ENCODE peak calls at places on chromosome 21, in four cellular contexts. One of them, this sample, is unnamed.

GRCh38 chr21:28615276-28615675 is 377.4 kb downstream of the LTN1 start:
- DNase-seq in H1: no peak
- DNase-seq in HepG2: no peak
- DNase-seq in K562: no peak
- DNase-seq in this sample: no peak

GRCh38 chr21:35051287-35051818 is 2.3 kb upstream of the RUNX1 start:
- DNase-seq in K562: peak; percentile 82
- DNase-seq in HepG2: peak; percentile 82
- DNase-seq in H1: peak; percentile 58
- DNase-seq in this sample: peak; percentile 72

GRCh38 chr21:37367301-37367757 is 756 bp downstream of the DYRK1A start:
- DNase-seq in HepG2: no peak
- DNase-seq in H1: no peak
- DNase-seq in K562: no peak
- DNase-seq in this sample: no peak

GRCh38 chr21:19031956-19032355 is 628.4 kb upstream of the TMPRSS15 start:
- DNase-seq in HepG2: no peak
- DNase-seq in H1: no peak
- DNase-seq in K562: no peak
- DNase-seq in this sample: no peak

GRCh38 chr21:34201001-34201400 is 127.6 kb downstream of the MRPS6 start:
- DNase-seq in H1: no peak
- DNase-seq in K562: no peak
- DNase-seq in HepG2: no peak
- DNase-seq in this sample: no peak

GRCh38 chr21:24895885-24896734 is 711.2 kb downstream of the MRPL39 start:
- DNase-seq in K562: no peak
- DNase-seq in H1: no peak
- DNase-seq in HepG2: no peak
- DNase-seq in this sample: no peak

GRCh38 chr21:27047331-27048314 is 80.7 kb upstream of the ADAMTS5 start:
- DNase-seq in H1: no peak
- DNase-seq in HepG2: no peak
- DNase-seq in K562: no peak
- DNase-seq in this sample: no peak

GRCh38 chr21:25578070-25578961 is 29.0 kb downstream of the MRPL39 start:
- DNase-seq in HepG2: peak; percentile 6
- DNase-seq in K562: no peak
- DNase-seq in H1: no peak
- DNase-seq in this sample: no peak

GRCh38 chr21:34223376-34223775 is 140.4 kb upstream of the KCNE2 start:
- DNase-seq in H1: no peak
- DNase-seq in HepG2: no peak
- DNase-seq in K562: no peak
- DNase-seq in this sample: no peak

GRCh38 chr21:25426580-25426979 is 180.7 kb downstream of the MRPL39 start:
- DNase-seq in K562: no peak
- DNase-seq in HepG2: no peak
- DNase-seq in H1: no peak
- DNase-seq in this sample: no peak

GRCh38 chr21:26909972-26910371 is 56.9 kb downstream of the ADAMTS5 start:
- DNase-seq in HepG2: no peak
- DNase-seq in K562: no peak
- DNase-seq in H1: peak; percentile 25
- DNase-seq in this sample: no peak

GRCh38 chr21:40041446-40041845 is 174.2 kb downstream of the PCP4 start:
- DNase-seq in HepG2: no peak
- DNase-seq in H1: no peak
- DNase-seq in K562: no peak
- DNase-seq in this sample: no peak

GRCh38 chr21:46205121-46205520 is 20.9 kb upstream of the SPATC1L start:
- DNase-seq in K562: no peak
- DNase-seq in HepG2: no peak
- DNase-seq in H1: no peak
- DNase-seq in this sample: no peak

GRCh38 chr21:35932232-35932911 is 128.0 kb downstream of the SETD4 start:
- DNase-seq in HepG2: no peak
- DNase-seq in K562: no peak
- DNase-seq in H1: no peak
- DNase-seq in this sample: peak; percentile 95

GRCh38 chr21:30839304-30839703 is 9.7 kb upstream of the KRTAP7-1 start:
- DNase-seq in H1: peak; percentile 29
- DNase-seq in HepG2: peak; percentile 2
- DNase-seq in K562: peak; percentile 22
- DNase-seq in this sample: no peak

GRCh38 chr21:34548782-34549376 is 36.9 kb upstream of the KCNE1 start:
- DNase-seq in H1: no peak
- DNase-seq in HepG2: no peak
- DNase-seq in K562: no peak
- DNase-seq in this sample: no peak

GRCh38 chr21:29332461-29333354 is 34.0 kb downstream of the BACH1 start:
- DNase-seq in H1: no peak
- DNase-seq in K562: no peak
- DNase-seq in HepG2: no peak
- DNase-seq in this sample: peak; percentile 21

GRCh38 chr21:20729376-20729775 is 268.8 kb upstream of the NCAM2 start:
- DNase-seq in HepG2: no peak
- DNase-seq in H1: no peak
- DNase-seq in K562: no peak
- DNase-seq in this sample: no peak

GRCh38 chr21:46008893-46009635 is 27.5 kb downstream of the COL6A1 start:
- DNase-seq in H1: no peak
- DNase-seq in K562: no peak
- DNase-seq in HepG2: no peak
- DNase-seq in this sample: no peak

GRCh38 chr21:36120304-36120902 is 14.5 kb upstream of the CBR3 start:
- DNase-seq in K562: no peak
- DNase-seq in H1: no peak
- DNase-seq in HepG2: no peak
- DNase-seq in this sample: no peak

GRCh38 chr21:43204638-43205037 is 35.8 kb downstream of the CRYAA start:
- DNase-seq in K562: no peak
- DNase-seq in HepG2: no peak
- DNase-seq in H1: no peak
- DNase-seq in this sample: no peak

GRCh38 chr21:36854391-36854790 is 112.1 kb downstream of the HLCS start:
- DNase-seq in H1: peak; percentile 29
- DNase-seq in HepG2: peak; percentile 52
- DNase-seq in K562: peak; percentile 72
- DNase-seq in this sample: peak; percentile 47

GRCh38 chr21:37074195-37074510 is 1.1 kb downstream of the TTC3 start:
- DNase-seq in HepG2: no peak
- DNase-seq in K562: no peak
- DNase-seq in H1: no peak
- DNase-seq in this sample: no peak

GRCh38 chr21:20779321-20779720 is 218.9 kb upstream of the NCAM2 start:
- DNase-seq in H1: no peak
- DNase-seq in HepG2: no peak
- DNase-seq in K562: no peak
- DNase-seq in this sample: no peak

GRCh38 chr21:31364265-31364945 is 20.3 kb upstream of the TIAM1 start:
- DNase-seq in H1: no peak
- DNase-seq in HepG2: no peak
- DNase-seq in K562: no peak
- DNase-seq in this sample: no peak

GRCh38 chr21:9837946-9838801 is 683.2 kb upstream of the TPTE start:
- DNase-seq in K562: peak; percentile 44
- DNase-seq in H1: no peak
- DNase-seq in HepG2: no peak
- DNase-seq in this sample: no peak

GRCh38 chr21:25708467-25709065 is 26.1 kb downstream of the ATP5PF start:
- DNase-seq in K562: peak; percentile 60
- DNase-seq in H1: no peak
- DNase-seq in HepG2: peak; percentile 18
- DNase-seq in this sample: peak; percentile 56

GRCh38 chr21:15291621-15292266 is 226.9 kb upstream of the NRIP1 start:
- DNase-seq in HepG2: peak; percentile 34
- DNase-seq in H1: no peak
- DNase-seq in K562: no peak
- DNase-seq in this sample: no peak

GRCh38 chr21:15289896-15290841 is 225.4 kb upstream of the NRIP1 start:
- DNase-seq in H1: no peak
- DNase-seq in HepG2: peak; percentile 22
- DNase-seq in K562: peak; percentile 39
- DNase-seq in this sample: no peak

GRCh38 chr21:15293251-15293650 is 228.5 kb upstream of the NRIP1 start:
- DNase-seq in K562: no peak
- DNase-seq in HepG2: peak; percentile 30
- DNase-seq in H1: no peak
- DNase-seq in this sample: peak; percentile 68

GRCh38 chr21:15285567-15285966 is 220.8 kb upstream of the NRIP1 start:
- DNase-seq in K562: no peak
- DNase-seq in H1: no peak
- DNase-seq in HepG2: no peak
- DNase-seq in this sample: no peak

GRCh38 chr21:15289246-15289645 is 224.4 kb upstream of the NRIP1 start:
- DNase-seq in K562: no peak
- DNase-seq in H1: no peak
- DNase-seq in HepG2: no peak
- DNase-seq in this sample: no peak
- TF ChIP-seq JUN in K562: no peak
- TF ChIP-seq JUN in H1: no peak
- TF ChIP-seq JUN in HepG2: no peak
- TF ChIP-seq JUN in this sample: no peak

GRCh38 chr21:41784456-41785102 is 17.7 kb upstream of the RIPK4 start:
- DNase-seq in H1: no peak
- DNase-seq in K562: no peak
- DNase-seq in HepG2: no peak
- DNase-seq in this sample: no peak
- H3K27ac ChIP-seq in H1: no peak overlapping the region
- H3K27ac ChIP-seq in K562: no peak overlapping the region
- H3K27ac ChIP-seq in HepG2: no peak overlapping the region
- H3K27ac ChIP-seq in this sample: no peak overlapping the region

DNA sequence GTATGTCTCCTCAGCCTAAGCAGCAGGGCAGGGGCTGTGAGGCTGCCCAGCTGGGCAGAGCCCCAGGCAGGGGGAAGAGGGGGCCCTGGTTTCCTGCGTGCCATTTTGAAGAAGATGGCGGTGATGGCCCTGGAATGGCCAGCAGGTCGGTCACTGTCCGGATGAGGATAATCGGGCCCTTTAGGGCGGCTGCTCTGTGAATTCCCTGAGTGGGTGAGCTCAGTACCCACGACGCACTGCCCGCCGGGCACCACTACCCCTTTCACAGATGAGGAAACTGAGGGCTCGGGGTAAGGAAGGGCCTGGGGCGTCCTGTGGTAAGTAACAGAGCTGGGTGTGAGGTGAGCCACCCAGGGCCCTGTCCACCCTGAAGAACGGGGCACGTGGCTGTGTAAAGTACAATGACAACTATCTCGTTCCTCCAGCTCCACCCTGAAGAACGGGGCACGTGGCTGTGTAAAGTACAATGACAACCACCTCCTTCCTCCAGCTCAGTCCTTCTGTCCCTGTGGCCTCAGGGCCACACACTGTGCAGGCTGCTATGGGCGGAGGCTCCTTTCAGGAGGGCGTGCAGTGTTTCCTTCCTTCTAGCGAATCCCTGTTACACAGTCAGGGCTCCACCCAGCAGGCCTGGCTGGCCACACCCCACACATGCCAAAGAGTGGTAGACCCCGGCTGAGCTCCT is 23.2 kb downstream of the ITGB2 start:
- DNase-seq in K562: peak; percentile 50
- DNase-seq in HepG2: no peak
- DNase-seq in H1: no peak
- DNase-seq in this sample: no peak
- H3K79me2 ChIP-seq in K562: no peaks in the 10 kb centered on the region
- H3K79me2 ChIP-seq in HepG2: no peaks in the 10 kb centered on the region
- H3K79me2 ChIP-seq in H1: no peaks in the 10 kb centered on the region
- H3K79me2 ChIP-seq in this sample: no peaks in the 10 kb centered on the region

GRCh38 chr21:38766987-38767722 is 38.6 kb upstream of the ETS2 start:
- DNase-seq in H1: no peak
- DNase-seq in K562: no peak
- DNase-seq in HepG2: peak; percentile 20
- DNase-seq in this sample: no peak
- TF ChIP-seq JUN in H1: no peak
- TF ChIP-seq JUN in K562: no peak
- TF ChIP-seq JUN in HepG2: no peak
- TF ChIP-seq JUN in this sample: no peak

DNA sequence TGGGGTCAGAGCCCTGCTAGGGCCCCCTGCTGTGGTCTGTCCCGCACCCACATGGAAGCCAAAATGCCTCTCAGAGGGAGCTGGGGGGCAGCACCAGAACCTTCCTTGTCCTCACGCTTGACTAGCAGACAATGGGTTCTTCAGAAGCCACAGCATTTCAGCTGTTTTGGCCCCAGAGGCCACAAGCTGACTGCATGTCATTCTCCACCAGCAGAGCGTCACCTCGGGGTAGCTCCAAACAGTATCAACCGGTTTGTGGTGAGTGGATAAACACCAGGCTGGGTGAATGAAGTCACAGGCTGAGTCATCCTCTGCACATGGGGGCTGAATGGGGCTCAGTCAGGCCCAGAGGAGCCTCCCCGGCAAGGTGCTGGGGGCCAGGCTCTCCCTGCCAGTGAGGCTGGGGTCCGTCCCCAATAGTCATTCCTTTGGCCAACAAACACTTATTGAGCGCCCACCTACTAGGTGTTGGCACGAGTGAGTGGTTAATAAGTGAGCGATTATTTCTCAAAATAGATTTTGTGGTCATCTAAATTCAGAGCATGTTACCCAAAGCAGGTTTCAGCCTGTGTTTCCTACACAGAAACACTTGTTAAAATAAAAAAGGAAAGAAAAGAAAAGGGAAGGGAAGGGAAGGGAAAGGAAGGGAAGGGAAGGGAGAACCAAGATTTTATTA is 9.1 kb downstream of the OLIG1 start:
- DNase-seq in HepG2: peak; percentile 17
- DNase-seq in H1: no peak
- DNase-seq in K562: peak; percentile 55
- DNase-seq in this sample: no peak
- H3K27ac ChIP-seq in HepG2: no peak overlapping the region
- H3K27ac ChIP-seq in H1: no peak overlapping the region
- H3K27ac ChIP-seq in K562: peak overlapping the region; percentile 11
- H3K27ac ChIP-seq in this sample: no peak overlapping the region